ENCODE peak calls at places on chromosomes 5 and 9, in ten cellular contexts. B, P, G, H, M, K, F, I, L and X are unnamed samples.

GRCh38 chr9:115614326-115614725 is 496.4 kb upstream of the TNC start:
- DNase-seq in L (no peak), M (no peak), K (no peak), B (no peak), I (no peak), P (no peak), F (no peak), H (no peak), G (no peak), X (no peak)

GRCh38 chr9:125649826-125650225 is 57.2 kb downstream of the MAPKAP1 start:
- DNase-seq in G (no peak), L (no peak), I (no peak), F (no peak), K (no peak), B (no peak), P (no peak), M (no peak), H (no peak), X (no peak)

GRCh38 chr9:101325053-101325452 is 59.8 kb downstream of the BAAT start:
- DNase-seq in L (no peak), H (no peak), F (no peak), P (no peak), B (no peak), I (no peak), M (no peak), G (no peak), K (no peak), X (no peak)

GRCh38 chr5:34674226-34674625 is 18.1 kb downstream of the RAI14 start:
- DNase-seq in K (no peak), P (no peak), B (no peak), G (no peak), I (no peak), F (peak; percentile 78), H (no peak), L (no peak), M (no peak), X (no peak)

GRCh38 chr9:132141364-132141947 is 20.4 kb upstream of the NTNG2 start:
- DNase-seq in L (no peak), F (peak; percentile 81), I (no peak), G (no peak), H (no peak), M (no peak), K (no peak), P (no peak), B (no peak), X (no peak)

GRCh38 chr5:29005386-29005785 is 1967.0 kb upstream of the CDH9 start:
- DNase-seq in I (no peak), F (no peak), B (no peak), H (no peak), P (no peak), M (no peak), K (no peak), G (no peak), L (no peak), X (no peak)

GRCh38 chr5:157167219-157167621 is 1.2 kb upstream of the GARIN3 start:
- DNase-seq in K (no peak), H (no peak), L (no peak), G (peak; percentile 80), I (no peak), P (no peak), M (no peak), F (peak; percentile 64), B (no peak), X (no peak)

GRCh38 chr9:111759762-111760639 is 34.7 kb downstream of the SHOC1 start:
- DNase-seq in B (no peak), P (no peak), K (no peak), L (peak; percentile 61), F (peak; percentile 31), M (peak; percentile 82), G (peak; percentile 82), H (no peak), I (peak; percentile 41), X (peak; percentile 24)

GRCh38 chr5:95904827-95905226 is 56.8 kb downstream of the ELL2 start:
- DNase-seq in B (no peak), I (no peak), H (no peak), L (no peak), F (no peak), K (no peak), G (no peak), M (no peak), P (no peak), X (no peak)

GRCh38 chr5:95908799-95909198 is 52.9 kb downstream of the ELL2 start:
- DNase-seq in H (no peak), K (no peak), M (no peak), P (no peak), L (no peak), F (no peak), I (no peak), B (no peak), G (no peak), X (no peak)

GRCh38 chr5:95910521-95910920 is 51.1 kb downstream of the ELL2 start:
- DNase-seq in I (no peak), K (no peak), F (peak; percentile 19), L (no peak), P (no peak), M (no peak), H (no peak), G (no peak), B (no peak), X (no peak)

GRCh38 chr5:95907740-95908706 is 53.6 kb downstream of the ELL2 start:
- DNase-seq in I (no peak), M (no peak), L (no peak), H (no peak), G (no peak), P (no peak), F (no peak), K (no peak), B (no peak), X (no peak)

DNA sequence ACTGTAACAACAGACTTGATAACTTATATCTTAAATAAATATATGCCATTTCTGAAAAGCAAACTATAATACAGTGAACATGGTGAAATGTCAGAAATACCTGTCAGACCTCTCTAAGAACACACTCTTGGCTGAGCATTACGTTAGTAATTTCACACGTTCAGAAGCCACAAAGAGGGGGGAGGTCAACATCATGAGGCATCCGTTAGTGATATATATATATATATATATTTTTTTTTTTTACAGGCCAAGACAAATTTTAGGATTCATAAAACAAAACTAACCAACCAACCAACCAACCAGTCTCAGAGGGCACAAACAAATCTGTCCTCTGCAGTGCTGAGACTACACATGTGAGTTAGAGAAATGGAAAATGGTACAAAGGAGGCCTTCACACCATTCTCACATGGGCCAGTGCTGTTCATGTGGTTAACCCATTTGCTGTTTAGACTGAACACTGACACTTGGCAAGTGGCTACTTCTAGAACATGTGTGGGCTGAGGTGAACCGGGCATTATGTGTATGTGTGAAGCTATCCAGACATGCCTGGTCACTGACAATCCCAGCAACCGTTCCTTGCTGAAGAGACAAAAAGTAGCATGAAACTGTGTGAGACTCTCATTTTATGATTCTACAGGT is 54.5 kb downstream of the ELL2 start:
- DNase-seq in F (no peak), K (no peak), P (no peak), L (no peak), H (no peak), I (no peak), M (no peak), G (no peak), B (no peak), X (no peak)
- H3K4me1 ChIP-seq in F (peaks cover 3% of the 10 kb centered on the region), K (peaks cover 33% of the 10 kb centered on the region), P (peaks cover 39% of the 10 kb centered on the region), L (no peaks in the 10 kb centered on the region), H (no peaks in the 10 kb centered on the region), I (peaks cover 7% of the 10 kb centered on the region), M (peaks cover 3% of the 10 kb centered on the region), G (no peaks in the 10 kb centered on the region), B (peaks cover under 1% of the 10 kb centered on the region), X (no peaks in the 10 kb centered on the region)

DNA sequence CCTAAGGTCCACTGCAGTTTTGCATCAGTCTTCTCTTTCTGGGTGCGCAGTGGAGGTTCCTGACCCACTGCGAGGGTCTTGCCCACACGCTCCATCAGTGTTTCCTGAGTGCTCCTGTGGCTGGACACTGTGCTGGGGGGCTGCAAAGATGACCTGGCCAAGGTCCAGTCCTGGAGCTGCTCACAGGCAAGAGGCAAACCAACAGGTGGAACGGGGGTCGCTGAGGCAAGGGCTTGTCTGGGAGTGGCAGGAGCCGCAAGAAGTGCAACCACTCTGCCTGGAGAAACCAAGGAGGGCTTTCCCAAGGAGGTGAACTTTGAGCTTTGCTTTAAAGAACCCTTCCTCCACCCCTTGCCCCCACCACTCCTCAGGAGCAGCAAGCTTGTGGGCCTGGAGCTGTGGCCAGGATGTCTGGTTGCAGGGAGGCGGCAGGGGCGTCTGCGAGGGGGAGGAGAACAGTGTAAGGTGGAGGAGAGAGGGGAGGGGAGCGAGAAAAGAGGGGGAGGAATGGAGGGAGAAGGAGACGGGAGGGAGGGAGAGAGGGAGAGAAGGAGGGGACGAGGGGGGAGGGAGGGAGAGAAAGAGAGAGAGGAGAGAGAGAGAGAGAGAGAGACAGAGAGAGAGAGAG is 444 bp upstream of the CPLX2 start:
- DNase-seq in L (no peak), F (peak; percentile 42), H (no peak), M (no peak), B (no peak), I (peak; percentile 46), P (no peak), G (no peak), K (no peak), X (no peak)
- H3K4me1 ChIP-seq in L (peaks cover 4% of the 10 kb centered on the region), F (no peaks in the 10 kb centered on the region), H (no peaks in the 10 kb centered on the region), M (no peaks in the 10 kb centered on the region), B (peaks cover 10% of the 10 kb centered on the region), I (peaks cover 74% of the 10 kb centered on the region), P (peaks cover 14% of the 10 kb centered on the region), G (peaks cover 9% of the 10 kb centered on the region), K (no peaks in the 10 kb centered on the region), X (no peaks in the 10 kb centered on the region)

DNA sequence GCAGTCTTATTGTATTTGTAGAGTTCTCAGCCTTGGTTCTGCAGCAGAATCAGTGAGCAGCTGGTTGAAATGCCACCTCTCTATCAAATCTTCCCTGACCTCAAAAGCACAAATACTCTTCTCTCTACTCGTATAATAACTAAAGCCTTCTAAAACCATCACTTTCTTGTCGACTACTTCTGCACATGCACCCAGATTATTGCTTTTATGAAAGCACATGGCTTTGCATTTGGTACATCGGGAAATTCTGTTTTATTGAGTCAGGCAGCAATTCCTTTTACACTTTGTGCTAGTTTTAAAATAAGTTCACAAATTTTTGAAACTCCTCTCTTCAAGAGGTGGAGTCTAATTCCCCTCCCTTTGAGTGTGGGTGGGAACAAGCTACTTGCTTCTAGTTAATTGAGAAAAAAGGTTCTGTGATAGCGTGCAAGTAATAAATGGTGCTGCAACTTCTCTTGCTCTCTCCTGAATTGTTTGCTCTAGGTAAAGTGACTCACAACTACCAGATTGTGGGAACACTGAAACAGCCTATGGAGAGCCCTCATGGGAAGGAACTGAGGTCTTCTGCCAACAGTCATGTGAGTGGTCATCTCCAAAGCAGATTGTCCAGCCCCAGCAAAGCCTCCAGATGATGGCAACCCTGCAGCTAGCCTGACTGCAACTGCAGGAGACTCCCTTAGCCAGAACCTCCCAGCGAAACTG is 66.0 kb upstream of the TAF1L start:
- DNase-seq in I (no peak), F (no peak), G (no peak), P (no peak), K (no peak), L (no peak), M (no peak), H (no peak), B (no peak), X (no peak)
- H3K4me1 ChIP-seq in I (peaks cover 4% of the 10 kb centered on the region), F (peaks cover 5% of the 10 kb centered on the region), G (no peaks in the 10 kb centered on the region), P (no peaks in the 10 kb centered on the region), K (no peaks in the 10 kb centered on the region), L (no peaks in the 10 kb centered on the region), M (no peaks in the 10 kb centered on the region), H (no peaks in the 10 kb centered on the region), B (no peaks in the 10 kb centered on the region), X (no peaks in the 10 kb centered on the region)

GRCh38 chr9:94985649-94986048 is 259.1 kb downstream of the AOPEP start:
- DNase-seq in P (no peak), L (no peak), F (peak; percentile 23), I (no peak), B (no peak), M (no peak), K (no peak), H (no peak), G (no peak), X (no peak)

GRCh38 chr9:94981661-94982060 is 255.2 kb downstream of the AOPEP start:
- DNase-seq in P (no peak), H (no peak), F (no peak), G (no peak), I (no peak), L (no peak), B (no peak), K (no peak), M (no peak), X (no peak)

GRCh38 chr9:94982211-94982610 is 255.7 kb downstream of the AOPEP start:
- DNase-seq in I (no peak), B (no peak), H (no peak), P (no peak), G (peak; percentile 13), L (no peak), M (no peak), K (no peak), F (no peak), X (no peak)

GRCh38 chr9:94984891-94985476 is 258.5 kb downstream of the AOPEP start:
- DNase-seq in H (no peak), P (no peak), G (no peak), F (no peak), L (no peak), I (no peak), K (no peak), M (no peak), B (no peak), X (peak; percentile 6)

DNA sequence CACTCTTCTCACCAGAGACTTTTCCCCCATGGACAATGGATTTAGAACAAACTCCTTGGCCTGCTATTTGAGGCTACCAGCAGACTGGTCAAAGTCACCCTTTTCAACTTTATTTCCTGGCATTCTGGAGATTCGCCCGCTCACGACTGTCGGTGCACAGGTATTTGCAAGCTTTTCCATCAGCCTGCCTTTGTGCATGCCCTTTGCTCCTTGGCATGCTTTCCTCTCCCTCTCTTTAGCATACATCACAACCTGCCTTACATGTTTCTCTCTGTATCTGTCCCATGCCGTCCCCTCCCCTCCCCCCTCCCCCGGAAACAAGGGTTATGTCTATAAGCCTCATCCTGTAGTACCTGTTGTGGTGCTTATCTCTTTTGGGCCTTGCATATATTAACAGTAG is 257.1 kb downstream of the AOPEP start:
- DNase-seq in H (no peak), L (no peak), K (no peak), I (no peak), F (no peak), M (peak; percentile 68), P (no peak), B (no peak), G (peak; percentile 17), X (no peak)
- H3K4me1 ChIP-seq in H (no peaks in the 10 kb centered on the region), L (no peaks in the 10 kb centered on the region), K (no peaks in the 10 kb centered on the region), I (no peaks in the 10 kb centered on the region), F (no peaks in the 10 kb centered on the region), M (no peaks in the 10 kb centered on the region), P (no peaks in the 10 kb centered on the region), B (no peaks in the 10 kb centered on the region), G (peaks cover 6% of the 10 kb centered on the region), X (peaks cover 16% of the 10 kb centered on the region)